ENCODE peak calls at places on chromosomes 7 and 10, in seven cellular contexts. L is GM23338, X is fibroblast of the aortic adventitia, B is dorsolateral prefrontal cortex, M is osteocyte, O is Calu3, R is nephron progenitor cell. I is an unnamed sample.

GRCh38 chr10:63819753-63820347 is 298.6 kb downstream of the REEP3 start:
- DNase-seq in L (peak), X (peak), B (peak), M (peak), O (peak), R (peak), I (peak)

GRCh38 chr10:59625842-59626522 is 83.7 kb downstream of the SLC16A9 start:
- DNase-seq in L (peak), X (peak), B (no peak), M (no peak), O (peak), R (peak), I (peak)

GRCh38 chr7:82410461-82410860 is 33.1 kb downstream of the CACNA2D1 start:
- DNase-seq in L (peak), X (no peak), B (peak), M (no peak), O (no peak), R (no peak), I (no peak)

GRCh38 chr10:15642095-15642494 is 77.6 kb downstream of the ITGA8 start:
- DNase-seq in L (no peak), X (peak), B (no peak), M (no peak), O (no peak), R (no peak), I (peak)

GRCh38 chr7:97573065-97573464 is 158.8 kb upstream of the TAC1 start:
- DNase-seq in L (no peak), X (no peak), B (no peak), M (no peak), O (no peak), R (no peak), I (no peak)

GRCh38 chr7:30656611-30657010 is 25.6 kb downstream of the CRHR2 start:
- DNase-seq in L (no peak), X (no peak), B (no peak), M (no peak), O (no peak), R (peak), I (no peak)

GRCh38 chr7:133854739-133855138 is 272.4 kb upstream of the LRGUK start:
- DNase-seq in L (peak), X (peak), B (no peak), M (no peak), O (peak), R (no peak), I (peak)

GRCh38 chr7:123070702-123071286 is 75.3 kb upstream of the TAS2R16 start:
- DNase-seq in L (peak), X (peak), B (no peak), M (no peak), O (peak), R (no peak), I (no peak)

GRCh38 chr10:120172371-120172770 is 279.8 kb downstream of the SEC23IP start:
- DNase-seq in L (peak), X (no peak), B (no peak), M (no peak), O (no peak), R (no peak), I (no peak)

GRCh38 chr7:35386816-35387429 is 133.0 kb upstream of the TBX20 start:
- DNase-seq in L (no peak), X (no peak), B (no peak), M (no peak), O (no peak), R (no peak), I (no peak)

GRCh38 chr7:57216340-57216739 is 84.1 kb upstream of the ZNF479 start:
- DNase-seq in L (no peak), X (no peak), B (peak), M (no peak), O (no peak), R (no peak), I (no peak)

GRCh38 chr7:7077945-7078344 is 104.4 kb upstream of the C1GALT1 start:
- DNase-seq in L (no peak), X (no peak), B (no peak), M (no peak), O (no peak), R (no peak), I (no peak)

GRCh38 chr7:150972094-150972493 is 6.0 kb downstream of the KCNH2 start:
- DNase-seq in L (no peak), X (peak), B (peak), M (no peak), O (no peak), R (no peak), I (no peak)

GRCh38 chr10:130353928-130354327 is 217.7 kb downstream of the GLRX3 start:
- DNase-seq in L (no peak), X (no peak), B (no peak), M (no peak), O (no peak), R (no peak), I (no peak)

GRCh38 chr10:130354555-130354954 is 218.4 kb downstream of the GLRX3 start:
- DNase-seq in L (no peak), X (no peak), B (no peak), M (no peak), O (no peak), R (no peak), I (no peak)

GRCh38 chr10:130350996-130351395 is 214.8 kb downstream of the GLRX3 start:
- DNase-seq in L (no peak), X (no peak), B (no peak), M (no peak), O (no peak), R (no peak), I (no peak)

GRCh38 chr10:130351466-130352290 is 215.5 kb downstream of the GLRX3 start:
- DNase-seq in L (no peak), X (no peak), B (no peak), M (no peak), O (no peak), R (no peak), I (no peak)

DNA sequence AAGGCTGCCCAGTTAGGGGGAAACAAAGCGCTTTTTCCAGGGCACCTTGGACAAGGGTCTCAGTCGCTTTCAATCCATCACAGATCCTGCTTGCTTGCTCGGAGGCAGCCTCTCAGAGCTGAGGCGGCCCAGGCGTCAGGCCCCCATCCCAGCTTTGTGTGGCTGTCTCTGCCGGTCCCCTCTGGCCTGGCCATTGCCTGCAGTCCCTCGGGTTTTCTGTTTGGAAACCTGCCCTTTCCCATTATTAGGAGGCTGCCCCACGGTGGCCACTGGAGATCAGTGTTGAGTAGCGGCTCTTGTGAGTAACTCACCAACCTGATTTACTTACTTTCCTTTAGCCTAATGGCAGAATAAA is 216.1 kb downstream of the GLRX3 start:
- DNase-seq in L (no peak), X (no peak), B (no peak), M (no peak), O (no peak), R (no peak), I (no peak)
- TF ChIP-seq CTCF in L (no peak), X (no peak), B (no peak), M (no peak), O (no peak), R (no peak), I (no peak)

GRCh38 chr10:5977471-5978370 is at the start of gene IL15RA:
- DNase-seq in L (peak), X (peak), B (peak), M (peak), O (peak), R (peak), I (peak)
- TF ChIP-seq CTCF in L (no peak), X (no peak), B (no peak), M (no peak), O (no peak), R (no peak), I (no peak)

GRCh38 chr7:2804227-2804763 is 39.8 kb downstream of the GNA12 start:
- DNase-seq in L (no peak), X (no peak), B (no peak), M (no peak), O (no peak), R (no peak), I (no peak)
- TF ChIP-seq CTCF in L (peak), X (no peak), B (no peak), M (no peak), O (no peak), R (no peak), I (no peak)

DNA sequence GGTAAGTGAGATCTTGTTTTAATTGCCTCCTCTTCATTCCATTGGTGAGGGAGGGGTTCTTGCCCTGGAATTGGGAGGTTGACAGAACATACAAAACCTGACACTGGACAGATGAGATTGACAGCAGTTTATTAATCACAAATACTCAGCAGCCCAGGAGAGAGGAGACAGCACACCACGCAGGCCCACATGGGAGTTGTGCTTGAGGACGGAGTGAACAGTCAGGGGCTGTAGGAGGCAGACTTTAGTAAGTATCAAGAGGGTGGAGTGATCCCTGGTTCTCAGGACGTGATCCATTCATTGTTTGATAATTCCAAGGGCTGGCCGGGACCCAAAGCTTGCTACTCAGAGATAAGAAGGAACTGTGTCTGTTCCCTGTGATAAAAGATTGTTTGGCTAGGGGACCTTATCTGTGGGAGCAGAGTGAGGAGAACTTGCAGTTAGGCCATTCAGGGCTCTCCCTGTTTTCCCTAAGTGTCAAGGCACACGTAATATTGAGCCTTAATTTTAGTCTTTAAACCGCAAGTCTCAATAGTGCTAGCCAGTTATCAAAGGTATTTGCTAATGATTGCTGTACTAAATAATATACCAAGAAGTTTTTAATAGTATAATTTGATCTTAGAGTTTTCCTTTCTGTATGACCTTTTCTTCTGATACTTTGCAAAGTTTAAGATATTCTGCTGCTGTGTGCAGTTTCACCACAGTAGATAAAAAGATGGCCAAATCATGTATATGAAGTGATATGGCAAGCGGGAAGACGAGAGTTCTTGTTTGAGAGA is 14.5 kb downstream of the CAPZA2 start:
- DNase-seq in L (peak), X (peak), B (no peak), M (no peak), O (no peak), R (no peak), I (no peak)
- TF ChIP-seq CTCF in L (no peak), X (peak), B (no peak), M (no peak), O (no peak), R (no peak), I (no peak)

GRCh38 chr7:140641532-140642191 is 1.0 kb upstream of the DENND2A start:
- DNase-seq in L (peak), X (no peak), B (no peak), M (no peak), O (no peak), R (no peak), I (no peak)

GRCh38 chr7:140646931-140647647 is 6.5 kb upstream of the DENND2A start:
- DNase-seq in L (peak), X (peak), B (peak), M (no peak), O (peak), R (peak), I (no peak)

GRCh38 chr7:140640727-140641531 is at the start of gene DENND2A:
- DNase-seq in L (peak), X (peak), B (peak), M (peak), O (no peak), R (peak), I (no peak)

GRCh38 chr7:140643416-140643815 is 2.8 kb upstream of the DENND2A start:
- DNase-seq in L (no peak), X (no peak), B (no peak), M (no peak), O (no peak), R (no peak), I (no peak)

GRCh38 chr7:140645166-140645565 is 4.6 kb upstream of the DENND2A start:
- DNase-seq in L (peak), X (no peak), B (no peak), M (no peak), O (no peak), R (no peak), I (no peak)
- TF ChIP-seq CTCF in L (peak), X (peak), B (peak), M (peak), O (no peak), R (peak), I (peak)

GRCh38 chr10:44733743-44734488 is 177.2 kb upstream of the TMEM72 start:
- DNase-seq in L (peak), X (peak), B (no peak), M (no peak), O (peak), R (no peak), I (no peak)
- TF ChIP-seq CTCF in L (peak), X (peak), B (no peak), M (peak), O (peak), R (no peak), I (no peak)

GRCh38 chr7:104207731-104208420 is at the start of gene ORC5:
- DNase-seq in L (peak), X (peak), B (peak), M (peak), O (peak), R (peak), I (peak)
- TF ChIP-seq CTCF in L (no peak), X (no peak), B (no peak), M (no peak), O (no peak), R (no peak), I (no peak)

I was measured in AG09319.